ENCODE peak calls at places on chromosome 14, in nine cellular contexts. F is HCT116; T is heart right ventricle; O is A549; N is CD8-positive, alpha-beta T cell; I is dorsolateral prefrontal cortex; Q is left ventricle myocardium inferior; A is pancreas; B is CD8-positive, alpha-beta memory T cell. V is an unnamed sample.

GRCh38 chr14:75469164-75469563 is 41.3 kb downstream of the JDP2 start:
- DNase-seq in I (no peak), B (no peak), N (no peak), F (no peak), A (no peak), T (no peak), O (no peak), Q (no peak), V (no peak)

GRCh38 chr14:58299665-58300202 is 1.4 kb downstream of the ARID4A start:
- DNase-seq in Q (no peak), F (no peak), T (no peak), O (no peak), I (peak), N (peak), B (no peak), A (peak), V (no peak)

GRCh38 chr14:66495214-66496098 is 9.3 kb downstream of the CCDC196 start:
- DNase-seq in F (peak), B (peak), O (peak), T (peak), A (peak), N (peak), I (peak), Q (no peak), V (peak)

GRCh38 chr14:102028733-102029132 is 58.1 kb downstream of the HSP90AA1 start:
- DNase-seq in I (no peak), A (no peak), O (no peak), F (no peak), B (no peak), N (no peak), T (no peak), Q (no peak), V (no peak)

GRCh38 chr14:60350366-60350720 is 101.3 kb downstream of the PPM1A start:
- DNase-seq in A (no peak), T (no peak), F (no peak), I (no peak), B (no peak), O (no peak), N (no peak), Q (no peak), V (no peak)

GRCh38 chr14:38125484-38125912 is 82.2 kb upstream of the SSTR1 start:
- DNase-seq in T (no peak), F (no peak), A (no peak), N (no peak), Q (no peak), B (no peak), O (no peak), I (no peak), V (no peak)

GRCh38 chr14:100696590-100696989 is 30.1 kb upstream of the DLK1 start:
- DNase-seq in T (peak), I (no peak), N (no peak), O (no peak), B (no peak), A (no peak), Q (peak), F (no peak), V (no peak)

GRCh38 chr14:71582705-71583104 is 349.5 kb upstream of the RGS6 start:
- DNase-seq in B (no peak), O (no peak), I (no peak), Q (no peak), F (no peak), T (no peak), A (no peak), N (no peak), V (no peak)

GRCh38 chr14:96673706-96674105 is 123.5 kb upstream of the VRK1 start:
- DNase-seq in Q (no peak), F (no peak), I (no peak), B (no peak), O (no peak), N (no peak), T (no peak), A (no peak), V (no peak)

GRCh38 chr14:101201535-101202125 is 298.1 kb upstream of the RTL1 start:
- DNase-seq in N (no peak), B (no peak), T (no peak), I (no peak), O (no peak), Q (no peak), A (peak), F (no peak), V (no peak)

GRCh38 chr14:28784262-28785021 is 17.9 kb downstream of the FOXG1 start:
- DNase-seq in T (no peak), A (no peak), Q (no peak), N (no peak), B (no peak), I (no peak), F (no peak), O (no peak), V (no peak)

GRCh38 chr14:101835166-101835557 is 73.7 kb downstream of the PPP2R5C start:
- DNase-seq in Q (no peak), T (no peak), A (no peak), O (no peak), I (no peak), B (no peak), N (no peak), F (no peak), V (no peak)

GRCh38 chr14:61188936-61189808 is 92.0 kb downstream of the TMEM30B start:
- DNase-seq in I (no peak), B (no peak), A (peak), N (peak), T (peak), Q (peak), F (no peak), O (peak), V (peak)

GRCh38 chr14:32593290-32593942 is 264.3 kb downstream of the AKAP6 start:
- DNase-seq in N (no peak), A (no peak), F (no peak), I (no peak), T (no peak), Q (no peak), B (no peak), O (no peak), V (no peak)

GRCh38 chr14:27411021-27411420 is 813.2 kb upstream of the NOVA1 start:
- DNase-seq in T (no peak), A (no peak), B (no peak), O (no peak), N (no peak), I (no peak), F (no peak), Q (no peak), V (no peak)

GRCh38 chr14:55929136-55929535 is 189.1 kb upstream of the PELI2 start:
- DNase-seq in A (no peak), O (no peak), B (no peak), Q (no peak), N (no peak), T (no peak), F (no peak), I (no peak), V (no peak)

GRCh38 chr14:61525293-61526011 is 169.9 kb upstream of the HIF1A start:
- DNase-seq in I (peak), A (peak), B (peak), Q (peak), T (peak), O (peak), F (peak), N (peak), V (peak)

GRCh38 chr14:66388516-66388915 is 97.7 kb upstream of the CCDC196 start:
- DNase-seq in N (no peak), B (no peak), O (no peak), Q (no peak), F (no peak), I (no peak), A (no peak), T (no peak), V (no peak)

GRCh38 chr14:32044454-32044853 is 32.6 kb upstream of the ARHGAP5 start:
- DNase-seq in T (no peak), Q (no peak), I (no peak), F (no peak), B (no peak), N (no peak), O (no peak), A (no peak), V (no peak)

GRCh38 chr14:42001436-42001835 is 394.8 kb downstream of the LRFN5 start:
- DNase-seq in N (no peak), A (no peak), I (no peak), F (no peak), B (no peak), T (no peak), O (no peak), Q (no peak), V (no peak)

GRCh38 chr14:82341386-82341785 is 807.7 kb upstream of the SEL1L start:
- DNase-seq in A (no peak), F (no peak), T (no peak), Q (no peak), I (no peak), B (no peak), O (no peak), N (no peak), V (no peak)

GRCh38 chr14:60707858-60708257 is 16.3 kb downstream of the SIX4 start:
- DNase-seq in I (no peak), Q (no peak), A (no peak), O (no peak), F (no peak), B (no peak), T (no peak), N (no peak), V (no peak)

GRCh38 chr14:61296151-61296550 is 15.0 kb upstream of the TMEM30B start:
- DNase-seq in N (no peak), O (no peak), I (no peak), B (no peak), T (no peak), A (no peak), F (no peak), Q (no peak), V (no peak)

GRCh38 chr14:21023817-21024667 is 819 bp downstream of the NDRG2 start:
- DNase-seq in Q (no peak), O (no peak), A (no peak), T (no peak), B (no peak), I (no peak), F (no peak), N (no peak), V (no peak)
- H3K27ac ChIP-seq in Q (peak), O (peak), A (peak), T (peak), B (peak), I (peak), F (peak), N (peak), V (peak)

GRCh38 chr14:68880581-68881105 is 87.8 kb upstream of the ZFP36L1 start:
- DNase-seq in N (no peak), Q (no peak), I (no peak), F (no peak), T (no peak), B (no peak), A (no peak), O (no peak), V (no peak)
- H3K27ac ChIP-seq in N (no peak), Q (peak), I (no peak), F (no peak), T (no peak), B (no peak), A (no peak), O (no peak), V (no peak)

DNA sequence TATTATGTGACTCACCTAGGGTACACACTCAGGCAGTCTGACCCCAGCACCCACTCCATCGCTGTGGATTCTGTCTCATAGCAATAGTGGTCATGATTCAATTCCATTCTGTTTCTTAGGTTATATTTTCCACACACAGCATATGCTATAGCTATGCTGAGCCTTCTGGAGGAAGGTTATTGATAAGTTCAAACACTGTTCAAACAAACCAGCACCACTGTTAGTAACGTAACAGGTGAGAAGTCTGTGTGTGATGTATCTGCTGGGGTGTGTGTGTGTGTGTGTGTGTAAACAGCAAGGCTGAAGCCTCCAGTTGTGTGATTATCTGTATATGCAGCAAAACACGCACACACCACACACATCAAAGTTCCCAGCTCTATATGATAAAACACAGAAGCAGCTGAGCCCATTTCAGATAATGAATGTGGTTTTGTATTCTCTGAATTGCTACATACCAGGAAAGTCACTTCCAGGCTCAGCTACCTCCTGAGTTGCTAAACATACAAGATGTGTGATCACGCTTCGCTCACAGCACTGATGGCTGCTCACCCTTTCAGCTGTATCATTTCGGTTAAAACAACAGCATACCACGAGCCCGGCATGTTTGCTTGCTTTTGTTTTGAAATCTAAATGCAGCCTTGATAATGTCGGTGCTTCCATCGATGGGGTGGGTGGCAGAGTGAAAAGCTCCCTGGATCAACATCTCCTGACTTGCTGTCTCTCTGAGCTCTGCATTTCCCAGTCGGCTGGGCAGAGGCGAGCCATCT is 6.8 kb upstream of the SYNE3 start:
- DNase-seq in O (no peak), I (no peak), Q (no peak), F (no peak), B (no peak), A (no peak), T (no peak), N (peak), V (no peak)
- H3K27ac ChIP-seq in O (no peak), I (peak), Q (peak), F (no peak), B (peak), A (no peak), T (peak), N (peak), V (no peak)

GRCh38 chr14:99275222-99275584 is 3.2 kb upstream of the BCL11B start:
- DNase-seq in F (no peak), B (no peak), Q (no peak), N (no peak), T (no peak), O (no peak), I (no peak), A (no peak), V (no peak)

GRCh38 chr14:99276482-99276881 is 4.5 kb upstream of the BCL11B start:
- DNase-seq in Q (no peak), I (no peak), N (no peak), A (no peak), F (no peak), T (no peak), O (no peak), B (no peak), V (no peak)

GRCh38 chr14:99273025-99273723 is 1.2 kb upstream of the BCL11B start:
- DNase-seq in A (no peak), Q (no peak), T (no peak), N (peak), B (peak), F (no peak), I (no peak), O (peak), V (no peak)

GRCh38 chr14:99273724-99274345 is 1.8 kb upstream of the BCL11B start:
- DNase-seq in F (no peak), Q (no peak), B (no peak), N (peak), A (no peak), T (no peak), O (peak), I (no peak), V (no peak)

GRCh38 chr14:99274346-99275221 is 2.6 kb upstream of the BCL11B start:
- DNase-seq in F (peak), I (peak), O (peak), Q (peak), A (peak), T (peak), N (peak), B (peak), V (peak)
- H3K27ac ChIP-seq in F (peak), I (peak), O (peak), Q (no peak), A (no peak), T (no peak), N (peak), B (peak), V (no peak)

GRCh38 chr14:103107941-103108748 is 13.6 kb downstream of the EXOC3L4 start:
- DNase-seq in N (no peak), I (no peak), T (no peak), O (no peak), Q (no peak), A (no peak), B (no peak), F (no peak), V (no peak)

GRCh38 chr14:103107455-103107854 is 12.9 kb downstream of the EXOC3L4 start:
- DNase-seq in F (no peak), A (no peak), I (no peak), N (no peak), T (no peak), O (no peak), Q (no peak), B (no peak), V (no peak)

GRCh38 chr14:103110681-103111296 is 12.5 kb upstream of the TNFAIP2 start:
- DNase-seq in N (no peak), T (no peak), Q (no peak), O (no peak), A (no peak), B (no peak), I (no peak), F (no peak), V (no peak)

GRCh38 chr14:103109789-103110415 is 13.4 kb upstream of the TNFAIP2 start:
- DNase-seq in A (no peak), T (peak), O (no peak), B (no peak), N (no peak), I (no peak), Q (no peak), F (peak), V (no peak)

DNA sequence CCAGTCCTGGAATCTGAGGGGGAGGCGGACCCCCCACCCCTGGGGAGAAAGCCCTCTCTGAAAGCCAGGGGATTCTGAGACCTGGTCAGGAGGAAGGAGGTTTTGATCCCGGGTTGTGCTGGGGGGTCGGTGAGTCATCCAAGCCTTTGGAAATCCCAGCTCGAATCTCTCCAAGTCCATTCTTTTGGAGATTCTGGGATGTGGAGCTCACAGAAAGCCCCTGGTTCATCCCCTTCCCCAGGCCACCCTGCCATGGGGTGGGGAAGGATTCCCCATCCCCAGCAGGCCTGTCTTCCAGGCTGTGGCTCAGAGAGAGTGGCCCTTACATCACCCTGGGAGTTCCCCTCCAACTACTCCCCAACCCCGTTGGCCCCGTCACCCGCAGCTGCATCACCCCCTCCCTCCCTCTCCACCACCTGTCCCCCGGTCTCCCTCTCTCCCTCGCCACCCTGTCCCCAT is 14.3 kb downstream of the EXOC3L4 start:
- DNase-seq in O (no peak), I (no peak), A (no peak), B (no peak), Q (no peak), T (no peak), F (no peak), N (no peak), V (no peak)
- H3K27ac ChIP-seq in O (peak), I (no peak), A (no peak), B (no peak), Q (no peak), T (peak), F (peak), N (no peak), V (no peak)

GRCh38 chr14:65032319-65032718 is 45.6 kb downstream of the FNTB start:
- DNase-seq in F (no peak), Q (peak), T (peak), N (no peak), B (no peak), O (no peak), I (no peak), A (no peak), V (no peak)

GRCh38 chr14:65040666-65041433 is 54.2 kb downstream of the FNTB start:
- DNase-seq in I (no peak), O (no peak), A (no peak), Q (no peak), T (no peak), B (no peak), F (no peak), N (no peak), V (no peak)

GRCh38 chr14:65034021-65034420 is 47.3 kb downstream of the FNTB start:
- DNase-seq in Q (no peak), I (no peak), N (no peak), T (no peak), O (no peak), A (no peak), F (no peak), B (no peak), V (no peak)

GRCh38 chr14:65038966-65039365 is 52.3 kb downstream of the FNTB start:
- DNase-seq in N (no peak), O (no peak), I (no peak), T (no peak), F (no peak), Q (no peak), A (no peak), B (no peak), V (no peak)

GRCh38 chr14:65035049-65035448 is 48.4 kb downstream of the FNTB start:
- DNase-seq in N (no peak), I (no peak), Q (peak), T (peak), A (no peak), B (no peak), F (no peak), O (no peak), V (peak)
- H3K27ac ChIP-seq in N (no peak), I (peak), Q (peak), T (peak), A (no peak), B (no peak), F (no peak), O (no peak), V (peak)

GRCh38 chr14:97704316-97704715 is 907.1 kb downstream of the VRK1 start:
- DNase-seq in A (no peak), N (no peak), B (no peak), I (no peak), O (no peak), F (no peak), Q (no peak), T (no peak), V (no peak)
- H3K27ac ChIP-seq in A (no peak), N (no peak), B (no peak), I (no peak), O (no peak), F (no peak), Q (no peak), T (no peak), V (no peak)

GRCh38 chr14:105116451-105117256 is 51.4 kb upstream of the GPR132 start:
- DNase-seq in O (no peak), Q (no peak), F (no peak), B (no peak), A (no peak), T (no peak), I (no peak), N (no peak), V (no peak)
- H3K27ac ChIP-seq in O (no peak), Q (no peak), F (no peak), B (no peak), A (no peak), T (no peak), I (no peak), N (no peak), V (no peak)

DNA sequence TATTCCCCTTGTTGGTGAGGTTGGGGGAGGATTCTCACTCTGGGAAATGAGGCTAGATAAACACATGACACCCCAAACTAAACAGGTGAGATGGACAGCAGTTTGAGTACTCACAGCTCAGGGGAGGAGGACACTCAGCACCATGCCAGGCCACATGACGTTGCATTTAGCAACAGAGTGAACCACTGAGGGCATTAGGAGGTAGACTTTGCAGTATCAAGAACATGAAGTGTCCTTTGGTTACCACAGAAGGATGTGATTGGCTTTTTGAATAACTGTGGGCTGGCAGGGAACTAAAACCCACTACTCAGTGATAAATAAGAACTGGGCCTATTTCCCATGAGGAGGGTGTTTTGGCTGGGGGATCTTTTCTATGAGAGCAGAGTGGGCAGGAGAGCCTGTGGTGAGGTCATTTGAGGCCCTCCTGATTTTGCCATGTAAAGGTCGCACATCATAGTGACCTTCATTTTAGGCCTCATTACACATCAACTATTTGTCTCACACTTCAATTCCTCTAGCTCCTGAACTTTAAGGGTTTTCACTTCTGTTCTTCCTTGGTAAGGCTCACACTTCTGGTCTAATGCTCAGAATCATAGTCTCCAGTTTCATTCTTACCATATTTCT is 89.8 kb upstream of the PRKD1 start:
- DNase-seq in O (no peak), F (no peak), B (no peak), T (no peak), I (no peak), A (no peak), N (no peak), Q (no peak), V (no peak)
- H3K27ac ChIP-seq in O (no peak), F (no peak), B (no peak), T (no peak), I (no peak), A (no peak), N (no peak), Q (no peak), V (no peak)